ENCODE peak calls at places on chromosomes 3 and 15, in five cellular contexts. S is amniotic epithelial cell, V is body of pancreas, K is ecto neural progenitor cell, F is WERI-Rb-1. E is an unnamed sample.
A peak's percentile ranks its signal among the peaks of the same experiment; 100 is the strongest.

GRCh38 chr15:89910891-89911626 is 1.7 kb downstream of the ARPIN start:
- DNase-seq in V (peak; percentile 57), K (no peak), F (no peak), S (no peak), E (no peak)

GRCh38 chr15:66024998-66025397 is 155.7 kb downstream of the RAB11A start:
- DNase-seq in F (no peak), V (no peak), K (no peak), S (no peak), E (no peak)

GRCh38 chr3:1082024-1082633 is 10.7 kb upstream of the CNTN6 start:
- DNase-seq in S (peak; percentile 63), K (peak; percentile 63), V (peak; percentile 44), F (peak; percentile 57), E (no peak)

GRCh38 chr15:66231421-66232266 is 21.9 kb downstream of the MEGF11 start:
- DNase-seq in S (no peak), F (peak; percentile 63), K (no peak), V (no peak), E (no peak)

GRCh38 chr3:131047582-131047981 is 20.9 kb downstream of the NEK11 start:
- DNase-seq in V (no peak), K (no peak), S (no peak), F (peak; percentile 12), E (no peak)

GRCh38 chr15:74964794-74965193 is 8.2 kb upstream of the RPP25 start:
- DNase-seq in F (peak; percentile 34), K (no peak), V (no peak), S (peak; percentile 15), E (no peak)

GRCh38 chr3:25426408-25426807 is 1.7 kb upstream of the RARB start:
- DNase-seq in K (no peak), F (no peak), V (no peak), S (no peak), E (no peak)

GRCh38 chr3:192642651-192643050 is 84.7 kb downstream of the FGF12 start:
- DNase-seq in S (no peak), V (no peak), K (no peak), F (no peak), E (no peak)

GRCh38 chr3:43505351-43505750 is 116.5 kb downstream of the ANO10 start:
- DNase-seq in F (no peak), V (no peak), S (peak; percentile 53), K (no peak), E (no peak)

GRCh38 chr3:35908366-35909232 is 269.3 kb downstream of the ARPP21 start:
- DNase-seq in V (peak; percentile 64), S (peak; percentile 52), K (peak; percentile 65), F (peak; percentile 73), E (no peak)

GRCh38 chr15:78075490-78076230 is 1.9 kb downstream of the TBC1D2B start:
- DNase-seq in K (no peak), V (peak; percentile 69), F (no peak), S (peak; percentile 93), E (no peak)

GRCh38 chr15:48425051-48425450 is 93.8 kb downstream of the DUT start:
- DNase-seq in F (no peak), K (no peak), S (no peak), V (no peak), E (no peak)

GRCh38 chr3:84066920-84067319 is 891.9 kb upstream of the CADM2 start:
- DNase-seq in S (no peak), V (no peak), K (no peak), F (no peak), E (no peak)

E was measured in esophagus muscularis mucosa.